ENCODE peak calls at places on chromosome 15, in seven cellular contexts. One of them, this sample, is unnamed.

GRCh38 chr15:40103124-40103858 is 5.4 kb downstream of the BMF start:
- DNase-seq in HCEC 1CT: peak; percentile 84
- DNase-seq in Peyer's patch: peak; percentile 95
- DNase-seq in LoVo: peak; percentile 79
- DNase-seq in activated CD8-positive, alpha-beta T cell treated with anti-CD3 and anti-CD28 coated beads for 36 hours: no peak
- DNase-seq in progenitor cell of endocrine pancreas: no peak
- DNase-seq in fibroblast of pulmonary artery: peak; percentile 58
- DNase-seq in this sample: peak; percentile 97

GRCh38 chr15:95017950-95018349 is 786.6 kb downstream of the MCTP2 start:
- DNase-seq in HCEC 1CT: no peak
- DNase-seq in Peyer's patch: no peak
- DNase-seq in LoVo: peak; percentile 23
- DNase-seq in activated CD8-positive, alpha-beta T cell treated with anti-CD3 and anti-CD28 coated beads for 36 hours: no peak
- DNase-seq in progenitor cell of endocrine pancreas: no peak
- DNase-seq in fibroblast of pulmonary artery: peak; percentile 62
- DNase-seq in this sample: peak; percentile 88

GRCh38 chr15:78921517-78921916 is 23.3 kb downstream of the CTSH start:
- DNase-seq in HCEC 1CT: no peak
- DNase-seq in Peyer's patch: no peak
- DNase-seq in LoVo: no peak
- DNase-seq in activated CD8-positive, alpha-beta T cell treated with anti-CD3 and anti-CD28 coated beads for 36 hours: no peak
- DNase-seq in progenitor cell of endocrine pancreas: no peak
- DNase-seq in fibroblast of pulmonary artery: no peak
- DNase-seq in this sample: no peak

GRCh38 chr15:73781038-73781925 is 28.1 kb upstream of the INSYN1 start:
- DNase-seq in HCEC 1CT: peak; percentile 47
- DNase-seq in Peyer's patch: no peak
- DNase-seq in LoVo: no peak
- DNase-seq in activated CD8-positive, alpha-beta T cell treated with anti-CD3 and anti-CD28 coated beads for 36 hours: peak; percentile 27
- DNase-seq in progenitor cell of endocrine pancreas: no peak
- DNase-seq in fibroblast of pulmonary artery: peak; percentile 45
- DNase-seq in this sample: no peak

GRCh38 chr15:63373330-63373729 is 8.3 kb downstream of the CA12 start:
- DNase-seq in HCEC 1CT: no peak
- DNase-seq in Peyer's patch: no peak
- DNase-seq in LoVo: no peak
- DNase-seq in activated CD8-positive, alpha-beta T cell treated with anti-CD3 and anti-CD28 coated beads for 36 hours: no peak
- DNase-seq in progenitor cell of endocrine pancreas: no peak
- DNase-seq in fibroblast of pulmonary artery: no peak
- DNase-seq in this sample: no peak

GRCh38 chr15:67509918-67510317 is 11.0 kb upstream of the C15orf61 start:
- DNase-seq in HCEC 1CT: no peak
- DNase-seq in Peyer's patch: no peak
- DNase-seq in LoVo: no peak
- DNase-seq in activated CD8-positive, alpha-beta T cell treated with anti-CD3 and anti-CD28 coated beads for 36 hours: no peak
- DNase-seq in progenitor cell of endocrine pancreas: no peak
- DNase-seq in fibroblast of pulmonary artery: no peak
- DNase-seq in this sample: no peak

GRCh38 chr15:57555270-57555669 is 36.4 kb upstream of the MYZAP start:
- DNase-seq in HCEC 1CT: peak; percentile 24
- DNase-seq in Peyer's patch: no peak
- DNase-seq in LoVo: no peak
- DNase-seq in activated CD8-positive, alpha-beta T cell treated with anti-CD3 and anti-CD28 coated beads for 36 hours: no peak
- DNase-seq in progenitor cell of endocrine pancreas: no peak
- DNase-seq in fibroblast of pulmonary artery: peak; percentile 17
- DNase-seq in this sample: no peak

GRCh38 chr15:67744331-67745058 is 80.8 kb upstream of the SKOR1 start:
- DNase-seq in HCEC 1CT: no peak
- DNase-seq in Peyer's patch: no peak
- DNase-seq in LoVo: no peak
- DNase-seq in activated CD8-positive, alpha-beta T cell treated with anti-CD3 and anti-CD28 coated beads for 36 hours: no peak
- DNase-seq in progenitor cell of endocrine pancreas: no peak
- DNase-seq in fibroblast of pulmonary artery: no peak
- DNase-seq in this sample: no peak

GRCh38 chr15:65655026-65655425 is 33.3 kb downstream of the SLC24A1 start:
- DNase-seq in HCEC 1CT: no peak
- DNase-seq in Peyer's patch: no peak
- DNase-seq in LoVo: peak; percentile 40
- DNase-seq in activated CD8-positive, alpha-beta T cell treated with anti-CD3 and anti-CD28 coated beads for 36 hours: no peak
- DNase-seq in progenitor cell of endocrine pancreas: no peak
- DNase-seq in fibroblast of pulmonary artery: peak; percentile 44
- DNase-seq in this sample: no peak

GRCh38 chr15:72153269-72153668 is 35.1 kb downstream of the SENP8 start:
- DNase-seq in HCEC 1CT: no peak
- DNase-seq in Peyer's patch: no peak
- DNase-seq in LoVo: no peak
- DNase-seq in activated CD8-positive, alpha-beta T cell treated with anti-CD3 and anti-CD28 coated beads for 36 hours: no peak
- DNase-seq in progenitor cell of endocrine pancreas: no peak
- DNase-seq in fibroblast of pulmonary artery: no peak
- DNase-seq in this sample: no peak

GRCh38 chr15:90074916-90075315 is 27.4 kb downstream of the IDH2 start:
- DNase-seq in HCEC 1CT: no peak
- DNase-seq in Peyer's patch: no peak
- DNase-seq in LoVo: no peak
- DNase-seq in activated CD8-positive, alpha-beta T cell treated with anti-CD3 and anti-CD28 coated beads for 36 hours: no peak
- DNase-seq in progenitor cell of endocrine pancreas: no peak
- DNase-seq in fibroblast of pulmonary artery: no peak
- DNase-seq in this sample: no peak

GRCh38 chr15:101037090-101037830 is 118.1 kb downstream of the LRRK1 start:
- DNase-seq in HCEC 1CT: no peak
- DNase-seq in Peyer's patch: peak; percentile 30
- DNase-seq in LoVo: no peak
- DNase-seq in activated CD8-positive, alpha-beta T cell treated with anti-CD3 and anti-CD28 coated beads for 36 hours: no peak
- DNase-seq in progenitor cell of endocrine pancreas: no peak
- DNase-seq in fibroblast of pulmonary artery: no peak
- DNase-seq in this sample: peak; percentile 35

GRCh38 chr15:33405096-33405495 is 94.3 kb downstream of the RYR3 start:
- DNase-seq in HCEC 1CT: no peak
- DNase-seq in Peyer's patch: no peak
- DNase-seq in LoVo: no peak
- DNase-seq in activated CD8-positive, alpha-beta T cell treated with anti-CD3 and anti-CD28 coated beads for 36 hours: no peak
- DNase-seq in progenitor cell of endocrine pancreas: no peak
- DNase-seq in fibroblast of pulmonary artery: no peak
- DNase-seq in this sample: no peak

GRCh38 chr15:79682285-79682684 is 214.5 kb downstream of the MTHFS start:
- DNase-seq in HCEC 1CT: peak; percentile 65
- DNase-seq in Peyer's patch: no peak
- DNase-seq in LoVo: no peak
- DNase-seq in activated CD8-positive, alpha-beta T cell treated with anti-CD3 and anti-CD28 coated beads for 36 hours: no peak
- DNase-seq in progenitor cell of endocrine pancreas: no peak
- DNase-seq in fibroblast of pulmonary artery: peak; percentile 84
- DNase-seq in this sample: peak; percentile 76

GRCh38 chr15:69457304-69458280 is 5.0 kb downstream of the RPLP1 start:
- DNase-seq in HCEC 1CT: no peak
- DNase-seq in Peyer's patch: no peak
- DNase-seq in LoVo: no peak
- DNase-seq in activated CD8-positive, alpha-beta T cell treated with anti-CD3 and anti-CD28 coated beads for 36 hours: no peak
- DNase-seq in progenitor cell of endocrine pancreas: no peak
- DNase-seq in fibroblast of pulmonary artery: no peak
- DNase-seq in this sample: no peak

GRCh38 chr15:38072507-38073277 is 138.3 kb downstream of the TMCO5A start:
- DNase-seq in HCEC 1CT: peak; percentile 77
- DNase-seq in Peyer's patch: peak; percentile 74
- DNase-seq in LoVo: peak; percentile 85
- DNase-seq in activated CD8-positive, alpha-beta T cell treated with anti-CD3 and anti-CD28 coated beads for 36 hours: peak; percentile 43
- DNase-seq in progenitor cell of endocrine pancreas: peak; percentile 56
- DNase-seq in fibroblast of pulmonary artery: peak; percentile 81
- DNase-seq in this sample: peak; percentile 88

This sample was measured in kidney.